ENCODE peak calls at places on chromosomes 13 and 19, in four cellular contexts. U is suprapubic skin, T is AG10803, D is prostate gland. I is an unnamed sample.

GRCh38 chr19:14405380-14405757 is 13.8 kb downstream of the DDX39A start:
- DNase-seq in U (no peak), D (no peak), T (no peak), I (no peak)

GRCh38 chr19:3699741-3700241 is 477 bp downstream of the PIP5K1C start:
- DNase-seq in U (no peak), T (no peak), D (no peak), I (no peak)

GRCh38 chr13:82356667-82357066 is 1525.6 kb downstream of the SLITRK1 start:
- DNase-seq in D (no peak), U (no peak), T (peak; percentile 0), I (no peak)

GRCh38 chr19:50167314-50167721 is 4.2 kb upstream of the IZUMO2 start:
- DNase-seq in T (no peak), U (no peak), D (no peak), I (no peak)

GRCh38 chr19:11138659-11139526 is 16.7 kb downstream of the SPC24 start:
- DNase-seq in D (no peak), T (peak; percentile 83), U (peak; percentile 90), I (no peak)

GRCh38 chr13:21175656-21176194 is 627 bp downstream of the SKA3 start:
- DNase-seq in D (no peak), U (no peak), T (no peak), I (no peak)

GRCh38 chr19:4352701-4353121 is 9.3 kb downstream of the MPND start:
- DNase-seq in D (no peak), T (peak; percentile 64), U (no peak), I (no peak)

GRCh38 chr13:83377486-83377885 is 504.8 kb downstream of the SLITRK1 start:
- DNase-seq in U (no peak), D (no peak), T (no peak), I (no peak)

GRCh38 chr19:34662919-34663318 is 14.0 kb downstream of the SCGB2B2 start:
- DNase-seq in D (no peak), T (peak; percentile 13), U (no peak), I (no peak)

GRCh38 chr13:33494596-33495214 is 209.2 kb upstream of the STARD13 start:
- DNase-seq in D (no peak), T (peak; percentile 77), U (no peak), I (no peak)

GRCh38 chr13:94674609-94675348 is 37.6 kb downstream of the SOX21 start:
- DNase-seq in T (peak; percentile 35), U (no peak), D (peak; percentile 37), I (peak; percentile 4)

GRCh38 chr13:36363464-36363863 is 17.3 kb upstream of the SPART start:
- DNase-seq in T (no peak), U (no peak), D (no peak), I (no peak)

GRCh38 chr13:54366728-54367127 is 1338.1 kb downstream of the OLFM4 start:
- DNase-seq in T (no peak), U (no peak), D (no peak), I (no peak)

GRCh38 chr19:22882797-22883196 is 50.7 kb downstream of the ZNF723 start:
- DNase-seq in D (no peak), T (peak; percentile 4), U (no peak), I (peak; percentile 3)

GRCh38 chr19:3047307-3048189 is 14.7 kb downstream of the TLE5 start:
- DNase-seq in T (peak; percentile 76), D (peak; percentile 96), U (peak; percentile 97), I (no peak)

GRCh38 chr19:17834350-17835181 is 13.2 kb downstream of the JAK3 start:
- DNase-seq in T (no peak), U (no peak), D (no peak), I (no peak)

GRCh38 chr19:12350890-12351197 is 14.6 kb downstream of the ZNF442 start:
- DNase-seq in D (no peak), T (no peak), U (no peak), I (no peak)

GRCh38 chr13:26498524-26499208 is 58.8 kb upstream of the WASF3 start:
- DNase-seq in T (no peak), U (no peak), D (no peak), I (no peak)

GRCh38 chr19:18948075-18948975 is 7.3 kb upstream of the HOMER3 start:
- DNase-seq in D (no peak), T (no peak), U (no peak), I (no peak)

GRCh38 chr13:94192576-94192975 is 286.9 kb downstream of the DCT start:
- DNase-seq in T (no peak), U (no peak), D (peak; percentile 18), I (no peak)

GRCh38 chr19:50497030-50497420 is 14.0 kb downstream of the JOSD2 start:
- DNase-seq in U (no peak), D (no peak), T (no peak), I (no peak)

GRCh38 chr19:43782689-43783231 is 2.0 kb upstream of the KCNN4 start:
- DNase-seq in U (no peak), D (no peak), T (no peak), I (no peak)

GRCh38 chr19:752652-753517 is 2.0 kb downstream of the MISP start:
- DNase-seq in U (no peak), T (peak; percentile 83), D (peak; percentile 69), I (no peak)

GRCh38 chr19:18208098-18208951 is 4.5 kb upstream of the RAB3A start:
- DNase-seq in T (peak; percentile 68), U (no peak), D (no peak), I (no peak)

GRCh38 chr13:49904729-49905456 is 31.2 kb downstream of the SPRYD7 start:
- DNase-seq in D (no peak), U (no peak), T (no peak), I (no peak)

GRCh38 chr13:32846020-32846451 is 170.2 kb upstream of the KL start:
- DNase-seq in T (no peak), U (no peak), D (no peak), I (no peak)

GRCh38 chr13:97325738-97326137 is 103.6 kb downstream of the MBNL2 start:
- DNase-seq in T (no peak), U (no peak), D (no peak), I (no peak)

GRCh38 chr19:5037936-5038335 is 69.0 kb downstream of the KDM4B start:
- DNase-seq in T (no peak), U (no peak), D (no peak), I (no peak)

GRCh38 chr19:14686411-14686810 is 3.4 kb upstream of the ZNF333 start:
- DNase-seq in T (peak; percentile 3), D (no peak), U (no peak), I (no peak)

GRCh38 chr13:49357694-49358093 is 86.2 kb downstream of the CAB39L start:
- DNase-seq in U (no peak), D (no peak), T (peak; percentile 72), I (no peak)

GRCh38 chr19:5563941-5564612 is 3.7 kb downstream of the TINCR start:
- DNase-seq in D (no peak), U (no peak), T (no peak), I (no peak)

GRCh38 chr13:37753776-37754175 is 115.8 kb downstream of the TRPC4 start:
- DNase-seq in T (no peak), U (no peak), D (no peak), I (no peak)

GRCh38 chr13:39503048-39503447 is 99.9 kb downstream of the LHFPL6 start:
- DNase-seq in D (no peak), U (no peak), T (no peak), I (no peak)

DNA sequence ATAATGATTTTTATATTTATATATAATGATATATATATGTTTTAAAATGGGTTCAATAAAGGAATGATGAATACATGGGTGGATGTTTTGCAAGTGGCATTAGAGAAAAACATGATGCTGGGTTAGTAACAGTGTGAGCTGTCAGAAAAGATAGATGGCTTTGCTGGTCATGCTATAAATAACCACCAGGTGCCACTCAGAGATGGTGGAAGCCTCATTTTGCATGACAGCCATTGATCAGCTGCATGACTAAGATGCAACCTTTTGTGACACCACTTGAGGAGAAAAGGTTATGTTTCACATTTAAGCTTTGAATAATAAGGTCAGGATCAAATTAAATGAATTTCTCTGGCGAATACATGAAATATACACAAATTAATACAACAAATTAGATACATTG is 737.7 kb downstream of the PCDH9 start:
- DNase-seq in D (no peak), U (no peak), T (no peak), I (peak; percentile 1)
- TF ChIP-seq CTCF in D (no peak), U (no peak), T (no peak), I (peak; percentile 49)

GRCh38 chr19:58563034-58563573 is 4.7 kb upstream of the UBE2M start:
- DNase-seq in U (no peak), T (no peak), D (no peak), I (no peak)

GRCh38 chr19:58561373-58562125 is 3.1 kb upstream of the UBE2M start:
- DNase-seq in D (no peak), T (no peak), U (no peak), I (no peak)

GRCh38 chr19:58563823-58564222 is 5.4 kb upstream of the UBE2M start:
- DNase-seq in D (no peak), T (no peak), U (no peak), I (no peak)

GRCh38 chr19:58560921-58561320 is 2.5 kb upstream of the UBE2M start:
- DNase-seq in T (no peak), U (no peak), D (no peak), I (no peak)

DNA sequence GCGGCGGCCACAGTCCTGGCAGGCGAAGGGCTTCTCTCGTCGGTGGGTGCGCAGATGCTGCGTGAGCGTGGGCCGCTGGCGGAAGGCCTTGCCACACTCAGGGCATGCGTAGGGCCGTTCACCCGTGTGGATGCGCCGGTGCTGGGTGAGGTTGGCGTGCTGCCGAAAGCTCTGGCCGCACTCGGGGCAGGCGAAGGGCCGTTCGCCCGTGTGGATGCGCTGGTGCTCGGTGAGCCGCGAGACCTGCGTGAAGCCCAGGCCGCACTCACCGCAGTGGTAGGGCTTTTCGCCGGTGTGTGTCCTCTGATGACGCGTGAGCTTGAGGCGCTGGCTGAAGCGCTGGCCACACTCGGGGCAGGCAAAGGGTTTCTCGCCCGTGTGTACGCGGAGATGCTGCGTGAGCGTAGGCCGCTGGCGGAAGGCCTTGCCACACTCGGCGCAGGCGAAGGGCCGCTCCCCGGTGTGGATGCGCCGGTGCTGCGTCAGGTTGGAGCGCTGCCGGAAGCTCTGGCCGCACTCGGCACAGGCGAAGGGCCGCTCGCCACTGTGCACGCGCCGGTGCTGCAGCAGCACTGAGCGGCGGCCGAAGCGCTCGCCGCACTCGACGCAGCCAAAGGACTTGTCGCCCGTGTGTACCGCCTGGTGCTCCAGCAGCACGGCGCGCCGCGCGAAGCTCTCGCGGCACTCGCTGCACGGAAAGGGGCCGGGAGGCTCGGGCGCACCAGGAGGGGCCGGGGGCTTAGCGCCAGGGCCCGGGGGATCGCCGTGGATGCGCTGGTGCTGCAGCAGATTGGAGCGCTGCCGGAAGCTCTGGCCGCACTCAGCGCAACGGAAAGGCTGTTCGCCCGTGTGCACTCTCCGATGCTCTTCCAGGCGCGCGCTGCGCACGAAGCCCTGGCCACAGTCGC is 4.0 kb upstream of the UBE2M start:
- DNase-seq in U (no peak), T (peak; percentile 41), D (no peak), I (no peak)
- H3K4me3 ChIP-seq in U (peak overlapping the region; percentile 44), T (peak overlapping the region; percentile 51), D (peak overlapping the region; percentile 30), I (peak overlapping the region; percentile 52)

GRCh38 chr13:110812111-110812868 is 98.8 kb downstream of the ING1 start:
- DNase-seq in T (peak; percentile 17), D (no peak), U (peak; percentile 76), I (no peak)
- TF ChIP-seq CTCF in T (no peak), D (no peak), U (no peak), I (no peak)

GRCh38 chr19:28554321-28555091 is 658.4 kb downstream of the UQCRFS1 start:
- DNase-seq in U (no peak), T (no peak), D (no peak), I (no peak)

GRCh38 chr19:28555317-28555716 is 657.6 kb downstream of the UQCRFS1 start:
- DNase-seq in D (no peak), U (no peak), T (no peak), I (no peak)

GRCh38 chr19:28549680-28550277 is 663.2 kb downstream of the UQCRFS1 start:
- DNase-seq in D (no peak), U (no peak), T (no peak), I (no peak)

GRCh38 chr19:28553764-28554163 is 659.2 kb downstream of the UQCRFS1 start:
- DNase-seq in T (no peak), D (no peak), U (no peak), I (no peak)

GRCh38 chr19:28553005-28553404 is 659.9 kb downstream of the UQCRFS1 start:
- DNase-seq in T (no peak), U (no peak), D (no peak), I (no peak)
- H3K4me3 ChIP-seq in T (no peak overlapping the region), U (no peak overlapping the region), D (no peak overlapping the region), I (no peak overlapping the region)

I was measured in LNCaP clone FGC.